ENCODE peak calls at places on chromosomes 13 and 19, in six cellular contexts. Y is cardiac fibroblast, K is left lung, H is ascending aorta, T is keratinocyte, I is right lobe of liver. C is an unnamed sample.

GRCh38 chr19:42124386-42124901 is 7.8 kb downstream of the POU2F2 start:
- DNase-seq in Y (no peak), H (no peak), I (no peak), T (no peak), K (no peak), C (no peak)

GRCh38 chr19:38308926-38309614 is 5.0 kb downstream of the C19orf33 start:
- DNase-seq in K (no peak), T (no peak), I (no peak), Y (no peak), H (no peak), C (no peak)

GRCh38 chr19:18507021-18507726 is 14.7 kb downstream of the ELL start:
- DNase-seq in I (peak; percentile 85), Y (no peak), H (no peak), K (no peak), T (no peak), C (no peak)

GRCh38 chr19:39362682-39363657 is 20.7 kb downstream of the SAMD4B start:
- DNase-seq in K (no peak), I (no peak), H (no peak), Y (peak; percentile 70), T (no peak), C (no peak)

GRCh38 chr13:42926555-42926954 is 65.5 kb downstream of the EPSTI1 start:
- DNase-seq in K (no peak), H (no peak), Y (peak; percentile 9), I (no peak), T (no peak), C (no peak)

GRCh38 chr19:15191982-15192381 is 8.8 kb downstream of the NOTCH3 start:
- DNase-seq in I (no peak), K (no peak), H (no peak), T (no peak), Y (no peak), C (no peak)

GRCh38 chr19:3409346-3410064 is 43.1 kb downstream of the NFIC start:
- DNase-seq in I (peak; percentile 96), Y (no peak), K (no peak), H (no peak), T (no peak), C (peak; percentile 46)

GRCh38 chr19:43439183-43440063 is 24.7 kb downstream of the TEX101 start:
- DNase-seq in H (no peak), T (peak; percentile 76), K (no peak), Y (peak; percentile 88), I (no peak), C (no peak)

GRCh38 chr19:4083677-4084546 is 17.2 kb upstream of the ZBTB7A start:
- DNase-seq in Y (no peak), T (no peak), I (no peak), H (no peak), K (peak; percentile 63), C (no peak)

GRCh38 chr19:30363073-30363472 is 9.1 kb upstream of the ZNF536 start:
- DNase-seq in T (no peak), Y (no peak), K (no peak), H (peak; percentile 15), I (no peak), C (no peak)

GRCh38 chr13:90690458-90691063 is 656.9 kb upstream of the MIR17HG start:
- DNase-seq in I (no peak), K (no peak), Y (peak; percentile 67), H (no peak), T (no peak), C (no peak)

GRCh38 chr19:3656747-3657394 is 30.3 kb upstream of the CACTIN start:
- DNase-seq in T (no peak), Y (no peak), H (no peak), I (no peak), K (no peak), C (no peak)

GRCh38 chr13:99481357-99481756 is 19.9 kb upstream of the TM9SF2 start:
- DNase-seq in Y (no peak), H (no peak), T (no peak), K (no peak), I (no peak), C (no peak)

GRCh38 chr19:38298841-38299680 is 5.0 kb upstream of the C19orf33 start:
- DNase-seq in K (no peak), H (no peak), I (no peak), Y (no peak), T (no peak), C (no peak)

GRCh38 chr19:32317045-32317444 is 28.4 kb upstream of the ZNF507 start:
- DNase-seq in T (no peak), Y (no peak), I (no peak), K (no peak), H (no peak), C (no peak)

GRCh38 chr19:45402469-45403070 is 2.3 kb downstream of the PPP1R13L start:
- DNase-seq in H (no peak), I (no peak), T (peak; percentile 63), Y (peak; percentile 38), K (no peak), C (peak; percentile 78)

GRCh38 chr19:45405435-45406164 is 731 bp upstream of the PPP1R13L start:
- DNase-seq in I (peak; percentile 90), K (peak; percentile 92), T (peak; percentile 71), Y (peak; percentile 96), H (peak; percentile 94), C (peak; percentile 89)

GRCh38 chr19:45403272-45403671 is 1.6 kb downstream of the PPP1R13L start:
- DNase-seq in K (no peak), T (no peak), H (no peak), Y (no peak), I (no peak), C (no peak)

GRCh38 chr19:45404557-45405434 is at the start of gene PPP1R13L:
- DNase-seq in I (peak; percentile 89), H (peak; percentile 91), Y (peak; percentile 90), K (peak; percentile 91), T (peak; percentile 94), C (peak; percentile 53)

DNA sequence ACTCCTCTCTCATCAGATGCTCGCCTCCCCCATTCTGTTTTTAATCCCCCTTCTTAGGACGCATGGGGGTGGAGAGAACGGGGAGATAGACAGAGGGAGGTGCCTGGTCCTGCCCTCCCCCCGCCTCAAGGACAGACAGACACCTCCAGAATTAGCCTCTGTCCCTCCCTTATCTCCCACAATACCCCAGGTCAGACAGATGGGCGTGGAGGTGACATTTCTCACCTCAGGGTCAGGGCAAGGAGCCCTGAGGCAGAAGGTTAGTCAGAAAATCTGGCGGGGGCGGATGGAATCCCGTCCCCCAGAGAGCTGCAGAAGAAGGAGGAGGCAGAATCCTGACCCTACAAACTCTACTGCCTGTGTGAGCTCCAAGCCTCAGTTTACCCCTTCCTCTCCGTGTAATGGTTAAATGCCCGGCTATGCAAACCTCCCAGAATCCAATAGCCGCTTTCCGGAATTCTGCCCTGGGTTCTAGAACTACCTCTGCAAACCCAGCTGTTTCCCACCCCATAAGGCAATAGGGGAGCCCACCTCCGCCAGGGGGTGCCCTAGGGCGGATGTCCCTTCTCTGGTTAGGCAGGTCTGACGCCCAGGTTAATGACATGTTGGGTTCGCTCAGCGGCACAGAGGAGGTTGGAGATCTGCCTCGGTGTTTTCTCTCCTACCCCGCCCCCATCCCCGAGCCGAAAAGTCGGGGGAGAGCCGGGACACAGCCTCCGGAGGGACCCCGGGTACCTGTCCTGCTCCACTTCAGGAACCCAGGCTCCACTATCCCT is 900 bp downstream of the PPP1R13L start:
- DNase-seq in Y (peak; percentile 54), H (peak; percentile 85), K (peak; percentile 67), T (peak; percentile 75), I (no peak), C (peak; percentile 49)
- H3K4me3 ChIP-seq in Y (peak overlapping the region; percentile 93), H (peak overlapping the region; percentile 68), K (peak overlapping the region; percentile 70), T (peak overlapping the region; percentile 97), I (peak overlapping the region; percentile 66), C (no peak overlapping the region)

GRCh38 chr13:28045861-28046260 is 54.5 kb downstream of the FLT3 start:
- DNase-seq in K (no peak), Y (no peak), H (no peak), T (no peak), I (no peak), C (no peak)

GRCh38 chr13:28046981-28047380 is 53.4 kb downstream of the FLT3 start:
- DNase-seq in K (no peak), H (no peak), Y (peak; percentile 9), I (no peak), T (no peak), C (no peak)

GRCh38 chr13:28044608-28045007 is 55.8 kb downstream of the FLT3 start:
- DNase-seq in K (no peak), T (no peak), H (no peak), Y (no peak), I (no peak), C (no peak)

GRCh38 chr13:28040977-28041376 is 52.5 kb upstream of the URAD start:
- DNase-seq in H (no peak), I (no peak), Y (no peak), T (no peak), K (no peak), C (no peak)

DNA sequence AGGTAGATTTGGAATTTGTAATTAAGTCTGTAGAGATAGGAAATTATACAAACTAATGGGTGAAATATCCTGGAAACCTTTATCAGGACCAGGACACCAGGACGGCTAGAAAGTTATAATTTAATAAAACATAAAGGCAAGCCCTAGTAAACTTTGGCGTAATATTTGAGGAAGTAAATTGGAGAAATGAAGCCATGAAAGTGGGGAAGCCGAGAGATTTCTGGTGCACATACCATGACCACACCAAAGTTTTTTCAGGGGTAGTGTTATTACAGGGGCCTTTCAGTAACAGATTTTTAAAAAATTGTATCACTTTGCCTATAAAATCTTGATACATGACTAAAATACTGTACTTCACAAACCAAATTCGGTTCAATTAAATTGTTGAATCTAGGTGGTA is 54.7 kb upstream of the URAD start:
- DNase-seq in T (no peak), H (no peak), K (no peak), I (no peak), Y (no peak), C (no peak)
- H3K4me3 ChIP-seq in T (no peak overlapping the region), H (no peak overlapping the region), K (no peak overlapping the region), I (no peak overlapping the region), Y (no peak overlapping the region), C (no peak overlapping the region)

GRCh38 chr13:44281252-44282000 is 92.2 kb upstream of the SERP2 start:
- DNase-seq in Y (no peak), T (no peak), H (no peak), K (no peak), I (no peak), C (no peak)

GRCh38 chr13:44283598-44283997 is 90.0 kb upstream of the SERP2 start:
- DNase-seq in I (no peak), K (no peak), T (no peak), H (no peak), Y (no peak), C (no peak)

GRCh38 chr13:44277459-44277858 is 96.2 kb upstream of the SERP2 start:
- DNase-seq in I (no peak), H (no peak), T (no peak), Y (no peak), K (no peak), C (no peak)

GRCh38 chr13:44278164-44278563 is 95.5 kb upstream of the SERP2 start:
- DNase-seq in K (no peak), I (no peak), H (no peak), T (no peak), Y (no peak), C (no peak)

GRCh38 chr13:44280461-44280860 is 93.2 kb upstream of the SERP2 start:
- DNase-seq in T (peak; percentile 63), I (no peak), K (no peak), Y (no peak), H (no peak), C (no peak)
- H3K4me3 ChIP-seq in T (no peak overlapping the region), I (no peak overlapping the region), K (no peak overlapping the region), Y (no peak overlapping the region), H (no peak overlapping the region), C (no peak overlapping the region)

DNA sequence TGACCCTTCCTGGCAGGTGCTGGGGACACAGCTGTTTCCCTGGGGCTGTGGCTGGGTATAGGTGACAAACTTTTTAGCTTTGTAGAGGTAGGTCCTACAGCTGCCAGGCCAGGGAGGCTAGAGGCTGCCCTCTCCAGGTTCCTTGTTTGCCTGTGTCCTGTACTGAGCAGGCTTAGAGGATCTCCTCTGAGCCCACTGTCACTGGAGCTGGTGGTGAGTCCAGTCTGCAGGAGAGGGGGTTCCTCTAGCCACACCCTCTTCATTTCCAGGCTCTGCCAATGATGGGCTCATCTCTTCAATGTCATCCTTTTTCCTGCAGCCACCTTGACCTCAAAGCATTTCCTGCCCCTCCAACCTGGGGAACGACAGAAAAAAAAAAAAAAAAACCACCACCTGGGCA is 12.6 kb upstream of the RAB11B start:
- DNase-seq in Y (no peak), K (no peak), H (no peak), I (no peak), T (no peak), C (no peak)
- H3K4me3 ChIP-seq in Y (no peak overlapping the region), K (no peak overlapping the region), H (no peak overlapping the region), I (no peak overlapping the region), T (no peak overlapping the region), C (no peak overlapping the region)